ENCODE peak calls at places on chromosomes 5 and 9, in four cellular contexts. One of them, this sample, is unnamed.

GRCh38 chr5:43233946-43234345 is 41.9 kb downstream of the NIM1K start:
- DNase-seq in PC-3: no peak
- DNase-seq in MV-4-11: no peak
- DNase-seq in ACHN: no peak
- DNase-seq in this sample: no peak

GRCh38 chr9:122218070-122218884 is 10.5 kb downstream of the LHX6 start:
- DNase-seq in PC-3: peak
- DNase-seq in MV-4-11: peak
- DNase-seq in ACHN: no peak
- DNase-seq in this sample: no peak

GRCh38 chr5:124605516-124605915 is 140.9 kb downstream of the ZNF608 start:
- DNase-seq in PC-3: no peak
- DNase-seq in MV-4-11: no peak
- DNase-seq in ACHN: no peak
- DNase-seq in this sample: no peak

GRCh38 chr9:105957830-105958229 is 263.5 kb downstream of the TMEM38B start:
- DNase-seq in PC-3: peak
- DNase-seq in MV-4-11: no peak
- DNase-seq in ACHN: no peak
- DNase-seq in this sample: peak

GRCh38 chr5:93800988-93801811 is 59.8 kb upstream of the POU5F2 start:
- DNase-seq in PC-3: peak
- DNase-seq in MV-4-11: peak
- DNase-seq in ACHN: peak
- DNase-seq in this sample: peak

GRCh38 chr5:144711172-144711571 is 540.5 kb downstream of the KCTD16 start:
- DNase-seq in PC-3: no peak
- DNase-seq in MV-4-11: peak
- DNase-seq in ACHN: no peak
- DNase-seq in this sample: peak

GRCh38 chr5:10760033-10760975 is 730 bp downstream of the DAP start:
- DNase-seq in PC-3: peak
- DNase-seq in MV-4-11: peak
- DNase-seq in ACHN: peak
- DNase-seq in this sample: peak

GRCh38 chr9:113350338-113350672 is 964 bp downstream of the BSPRY start:
- DNase-seq in PC-3: no peak
- DNase-seq in MV-4-11: no peak
- DNase-seq in ACHN: no peak
- DNase-seq in this sample: no peak

GRCh38 chr9:85978496-85978895 is 37.5 kb downstream of the NAA35 start:
- DNase-seq in PC-3: no peak
- DNase-seq in MV-4-11: no peak
- DNase-seq in ACHN: no peak
- DNase-seq in this sample: no peak

GRCh38 chr5:1776831-1777230 is 22.8 kb downstream of the MRPL36 start:
- DNase-seq in PC-3: no peak
- DNase-seq in MV-4-11: no peak
- DNase-seq in ACHN: no peak
- DNase-seq in this sample: no peak

GRCh38 chr9:5478214-5478613 is 27.9 kb downstream of the CD274 start:
- DNase-seq in PC-3: no peak
- DNase-seq in MV-4-11: peak
- DNase-seq in ACHN: no peak
- DNase-seq in this sample: no peak

GRCh38 chr9:134922932-134923240 is 5.2 kb upstream of the FCN1 start:
- DNase-seq in PC-3: no peak
- DNase-seq in MV-4-11: peak
- DNase-seq in ACHN: no peak
- DNase-seq in this sample: no peak

GRCh38 chr5:133612021-133612860 is at the start of gene FSTL4:
- DNase-seq in PC-3: peak
- DNase-seq in MV-4-11: no peak
- DNase-seq in ACHN: no peak
- DNase-seq in this sample: no peak